ENCODE peak calls at places on chromosomes 2 and 18, in six cellular contexts. U is transverse colon, V is right lobe of liver, D is Peyer's patch, R is body of pancreas, H is heart left ventricle. E is an unnamed sample.
A peak's percentile ranks its signal among the peaks of the same experiment; 100 is the strongest.

GRCh38 chr2:172777431-172777830 is 41.8 kb downstream of the RAPGEF4 start:
- DNase-seq in U (no peak), V (no peak), D (no peak), R (no peak), H (no peak), E (no peak)

GRCh38 chr2:127857494-127857818 is 499 bp downstream of the POLR2D start:
- DNase-seq in U (no peak), V (no peak), D (no peak), R (peak; percentile 19), H (no peak), E (no peak)

GRCh38 chr2:97957432-97958183 is 38.1 kb downstream of the TMEM131 start:
- DNase-seq in U (no peak), V (no peak), D (no peak), R (no peak), H (no peak), E (no peak)

GRCh38 chr2:46704593-46704992 is 211.0 kb downstream of the MCFD2 start:
- DNase-seq in U (no peak), V (no peak), D (no peak), R (no peak), H (no peak), E (no peak)

GRCh38 chr2:234502285-234502918 is 5.5 kb upstream of the ARL4C start:
- DNase-seq in U (no peak), V (no peak), D (no peak), R (no peak), H (no peak), E (no peak)

GRCh38 chr18:70377857-70378701 is 89.2 kb downstream of the SOCS6 start:
- DNase-seq in U (no peak), V (no peak), D (no peak), R (no peak), H (no peak), E (no peak)

GRCh38 chr2:166223298-166223697 is 95.5 kb upstream of the SCN1A start:
- DNase-seq in U (no peak), V (no peak), D (no peak), R (no peak), H (no peak), E (no peak)

GRCh38 chr2:168718622-168719021 is 83.8 kb upstream of the NOSTRIN start:
- DNase-seq in U (no peak), V (no peak), D (no peak), R (no peak), H (no peak), E (no peak)

GRCh38 chr2:161488131-161488699 is 72.1 kb downstream of the TBR1 start:
- DNase-seq in U (no peak), V (no peak), D (no peak), R (no peak), H (no peak), E (no peak)

DNA sequence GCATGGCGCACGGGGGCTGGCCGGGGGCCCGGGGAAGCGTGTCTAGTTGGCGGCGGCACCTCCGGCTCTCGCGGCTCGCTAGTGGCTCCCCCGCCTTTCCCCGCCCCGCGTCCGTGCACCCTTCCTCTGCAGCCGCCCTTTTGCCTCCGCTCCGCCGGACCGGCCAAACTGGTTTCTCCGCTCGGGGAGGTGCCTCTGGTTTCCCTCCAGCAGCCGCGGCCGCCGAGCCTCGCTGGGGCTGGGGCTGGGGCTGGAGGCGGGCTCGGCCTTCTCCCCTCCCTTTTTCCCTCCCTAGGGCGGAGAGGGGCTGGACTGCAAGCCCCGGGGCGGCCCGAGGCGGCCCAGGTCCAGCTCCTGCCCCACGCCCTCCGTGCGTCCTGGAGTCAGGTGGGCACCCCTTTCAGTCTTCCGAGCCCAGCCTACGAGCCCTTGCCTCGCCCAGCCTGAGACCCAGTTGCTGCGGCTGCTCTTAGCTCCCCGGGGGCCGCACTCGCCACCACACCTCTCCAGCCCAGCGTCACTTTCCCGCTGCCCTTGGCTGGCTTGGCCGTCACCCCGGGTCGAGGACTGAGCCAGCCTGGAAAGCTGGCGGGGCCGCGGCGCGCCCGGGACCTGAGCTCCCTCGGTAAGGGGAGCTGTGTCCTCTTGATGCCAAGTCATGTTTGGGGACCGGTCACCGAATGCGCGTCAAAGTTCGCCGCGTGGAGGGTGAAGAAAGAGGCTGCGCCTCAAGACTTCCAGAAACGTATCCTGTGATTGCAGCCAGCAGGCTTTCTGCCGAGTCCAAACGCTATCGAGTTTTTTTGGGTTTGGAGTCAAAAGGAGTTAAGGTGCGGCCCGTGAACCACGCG is at the start of gene ATP8B1:
- DNase-seq in U (peak; percentile 96), V (peak; percentile 97), D (peak; percentile 93), R (peak; percentile 99), H (peak; percentile 84), E (peak; percentile 84)
- TF ChIP-seq POLR2A in U (peak; percentile 92), V (peak; percentile 93), D (peak; percentile 94), R (peak; percentile 96), H (peak; percentile 76), E (peak; percentile 67)

DNA sequence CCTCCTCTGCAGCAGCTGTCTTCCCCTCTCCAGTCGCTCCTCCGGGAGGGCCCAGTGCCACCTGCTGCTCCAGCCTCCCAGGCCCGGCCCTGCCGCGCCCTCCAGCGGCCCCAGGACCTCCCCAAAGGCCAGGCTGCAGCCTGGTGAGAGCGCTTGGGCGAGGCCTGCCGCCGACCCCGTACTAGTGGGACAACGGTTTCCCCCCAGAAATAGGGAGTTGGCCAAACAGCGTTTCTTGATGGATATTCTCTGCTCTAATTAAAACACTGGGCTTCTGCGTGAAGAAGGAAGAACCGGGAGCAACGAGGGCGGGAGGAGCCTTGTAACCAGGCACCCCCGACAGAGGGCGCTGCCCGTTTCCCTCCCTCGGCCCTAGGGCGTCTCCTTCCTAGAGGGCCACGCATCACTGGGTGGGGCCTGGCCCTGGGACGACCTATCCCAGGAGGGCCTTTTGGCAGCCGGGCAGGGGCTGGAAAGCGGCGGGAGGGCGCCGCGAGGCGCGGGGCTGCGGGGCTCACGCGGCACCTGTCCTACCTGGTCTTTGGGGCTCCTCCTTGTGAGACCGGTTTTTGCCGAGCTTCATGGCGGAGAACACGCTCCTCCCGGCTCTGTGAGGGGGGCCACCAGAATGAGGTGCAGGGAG is 25.4 kb upstream of the OTOF start:
- DNase-seq in U (peak; percentile 85), V (peak; percentile 62), D (peak; percentile 85), R (peak; percentile 87), H (peak; percentile 75), E (peak; percentile 79)
- TF ChIP-seq POLR2A in U (no peak), V (no peak), D (no peak), R (peak; percentile 61), H (no peak), E (no peak)

GRCh38 chr18:703660-704018 is 8.8 kb downstream of the ENOSF1 start:
- DNase-seq in U (no peak), V (peak; percentile 8), D (no peak), R (no peak), H (no peak), E (no peak)
- TF ChIP-seq POLR2A in U (no peak), V (no peak), D (no peak), R (no peak), H (no peak), E (no peak)

GRCh38 chr2:183124222-183124956 is at the start of gene NUP35:
- DNase-seq in U (peak; percentile 89), V (peak; percentile 89), D (peak; percentile 94), R (peak; percentile 92), H (peak; percentile 81), E (peak; percentile 92)
- TF ChIP-seq POLR2A in U (no peak), V (peak; percentile 16), D (no peak), R (peak; percentile 76), H (no peak), E (no peak)

E was measured in sigmoid colon.